ENCODE peak calls at places on chromosomes 1 and 21, in ten cellular contexts. J is left colon, O is NCI-H1092 treated with DMSO at 0.1 percent for 48 hours, D is 8988T, Y is ELF-1, S is osteocyte, G is nucleus accumbens, X is frontal cortex, Q is HuH-7.5, B is NCI-H69. M is an unnamed sample.

GRCh38 chr1:172751668-172752067 is 92.8 kb downstream of the FASLG start:
- DNase-seq in J (no peak), O (no peak), D (no peak), Y (no peak), S (no peak), G (no peak), X (no peak), Q (no peak), B (no peak), M (no peak)

GRCh38 chr1:53080769-53081168 is 18.8 kb downstream of the PODN start:
- DNase-seq in J (no peak), O (no peak), D (no peak), Y (no peak), S (no peak), G (no peak), X (no peak), Q (no peak), B (no peak), M (peak)

GRCh38 chr1:28150125-28150780 is 26.2 kb downstream of the PTAFR start:
- DNase-seq in J (no peak), O (no peak), D (no peak), Y (no peak), S (no peak), G (no peak), X (no peak), Q (no peak), B (no peak), M (no peak)

GRCh38 chr1:157819886-157820285 is at the start of gene FCRL1:
- DNase-seq in J (no peak), O (no peak), D (no peak), Y (no peak), S (no peak), G (no peak), X (no peak), Q (no peak), B (no peak), M (no peak)

GRCh38 chr1:24936688-24937087 is 6.6 kb upstream of the RUNX3 start:
- DNase-seq in J (no peak), O (no peak), D (no peak), Y (no peak), S (no peak), G (no peak), X (no peak), Q (no peak), B (no peak), M (no peak)

GRCh38 chr1:161038523-161039153 is at the start of gene TSTD1:
- DNase-seq in J (peak), O (peak), D (no peak), Y (peak), S (no peak), G (no peak), X (peak), Q (no peak), B (peak), M (peak)

GRCh38 chr1:207810606-207811295 is 58.9 kb downstream of the CD46 start:
- DNase-seq in J (no peak), O (no peak), D (no peak), Y (no peak), S (peak), G (no peak), X (no peak), Q (no peak), B (no peak), M (no peak)

GRCh38 chr21:17848228-17848627 is 29.1 kb upstream of the C21orf91 start:
- DNase-seq in J (peak), O (no peak), D (no peak), Y (no peak), S (no peak), G (no peak), X (no peak), Q (no peak), B (no peak), M (peak)

GRCh38 chr1:154975409-154976205 is 1.1 kb downstream of the CKS1B start:
- DNase-seq in J (peak), O (peak), D (no peak), Y (peak), S (no peak), G (no peak), X (no peak), Q (no peak), B (peak), M (peak)

GRCh38 chr1:33167650-33168447 is 14.0 kb downstream of the TRIM62 start:
- DNase-seq in J (no peak), O (no peak), D (no peak), Y (no peak), S (no peak), G (no peak), X (no peak), Q (no peak), B (no peak), M (no peak)

GRCh38 chr1:24562625-24563024 is 6.7 kb downstream of the NCMAP start:
- DNase-seq in J (peak), O (peak), D (no peak), Y (no peak), S (no peak), G (no peak), X (no peak), Q (no peak), B (peak), M (no peak)

GRCh38 chr1:101131239-101131924 is 105.4 kb upstream of the S1PR1 start:
- DNase-seq in J (no peak), O (no peak), D (no peak), Y (no peak), S (no peak), G (no peak), X (no peak), Q (no peak), B (peak), M (no peak)

GRCh38 chr1:161726631-161727342 is 5.4 kb downstream of the FCRLB start:
- DNase-seq in J (peak), O (peak), D (peak), Y (peak), S (peak), G (peak), X (peak), Q (peak), B (peak), M (peak)

GRCh38 chr1:173094539-173094938 is 43.8 kb upstream of the TNFSF18 start:
- DNase-seq in J (no peak), O (no peak), D (no peak), Y (no peak), S (no peak), G (no peak), X (no peak), Q (no peak), B (no peak), M (no peak)

GRCh38 chr21:42463861-42464515 is 32.0 kb downstream of the RSPH1 start:
- DNase-seq in J (peak), O (no peak), D (no peak), Y (peak), S (no peak), G (no peak), X (no peak), Q (peak), B (peak), M (no peak)

GRCh38 chr1:44621841-44622286 is 52.4 kb downstream of the TMEM53 start:
- DNase-seq in J (no peak), O (no peak), D (no peak), Y (no peak), S (no peak), G (no peak), X (no peak), Q (no peak), B (no peak), M (no peak)

GRCh38 chr1:55209247-55209646 is 5.9 kb downstream of the USP24 start:
- DNase-seq in J (no peak), O (no peak), D (no peak), Y (no peak), S (no peak), G (no peak), X (no peak), Q (no peak), B (peak), M (no peak)

GRCh38 chr1:31739281-31739853 is 24.8 kb downstream of the ADGRB2 start:
- DNase-seq in J (peak), O (no peak), D (no peak), Y (peak), S (no peak), G (no peak), X (no peak), Q (no peak), B (peak), M (peak)

GRCh38 chr1:169160845-169161511 is 54.5 kb downstream of the ATP1B1 start:
- DNase-seq in J (no peak), O (no peak), D (no peak), Y (no peak), S (no peak), G (no peak), X (no peak), Q (no peak), B (no peak), M (no peak)

GRCh38 chr1:14763977-14764376 is 165.5 kb downstream of the KAZN start:
- DNase-seq in J (no peak), O (no peak), D (no peak), Y (peak), S (no peak), G (no peak), X (no peak), Q (no peak), B (no peak), M (no peak)

GRCh38 chr21:34974162-34974981 is 74.7 kb downstream of the RUNX1 start:
- DNase-seq in J (no peak), O (no peak), D (no peak), Y (no peak), S (no peak), G (no peak), X (no peak), Q (no peak), B (no peak), M (no peak)

GRCh38 chr1:211632808-211633522 is 42.5 kb downstream of the NEK2 start:
- DNase-seq in J (peak), O (no peak), D (no peak), Y (no peak), S (no peak), G (no peak), X (no peak), Q (no peak), B (no peak), M (no peak)

GRCh38 chr1:112957133-112957812 is 1.3 kb upstream of the SLC16A1 start:
- DNase-seq in J (peak), O (peak), D (peak), Y (peak), S (no peak), G (no peak), X (peak), Q (peak), B (peak), M (no peak)

GRCh38 chr21:44718571-44718970 is 7.2 kb upstream of the TSPEAR start:
- DNase-seq in J (no peak), O (no peak), D (no peak), Y (peak), S (peak), G (no peak), X (no peak), Q (no peak), B (no peak), M (no peak)

GRCh38 chr1:178484698-178485225 is 12.0 kb downstream of the CLEC20A start:
- DNase-seq in J (no peak), O (no peak), D (no peak), Y (no peak), S (no peak), G (no peak), X (no peak), Q (no peak), B (no peak), M (no peak)

GRCh38 chr1:212454741-212455140 is 22.0 kb downstream of the NENF start:
- DNase-seq in J (no peak), O (no peak), D (no peak), Y (no peak), S (no peak), G (no peak), X (no peak), Q (no peak), B (no peak), M (no peak)

GRCh38 chr1:237470712-237471310 is 419.9 kb downstream of the ZP4 start:
- DNase-seq in J (no peak), O (peak), D (no peak), Y (peak), S (no peak), G (no peak), X (no peak), Q (no peak), B (peak), M (no peak)

GRCh38 chr21:45310446-45310845 is 22.8 kb upstream of the POFUT2 start:
- DNase-seq in J (peak), O (no peak), D (no peak), Y (no peak), S (no peak), G (no peak), X (no peak), Q (no peak), B (no peak), M (peak)

GRCh38 chr1:156767879-156768608 is 709 bp downstream of the PRCC start:
- DNase-seq in J (peak), O (no peak), D (no peak), Y (peak), S (no peak), G (no peak), X (no peak), Q (no peak), B (peak), M (peak)

GRCh38 chr1:236748471-236748870 is 46.6 kb upstream of the MTR start:
- DNase-seq in J (no peak), O (no peak), D (no peak), Y (no peak), S (no peak), G (no peak), X (no peak), Q (peak), B (no peak), M (no peak)

GRCh38 chr1:246063013-246063616 is 444.0 kb downstream of the SMYD3 start:
- DNase-seq in J (no peak), O (no peak), D (no peak), Y (no peak), S (no peak), G (no peak), X (no peak), Q (no peak), B (no peak), M (no peak)

GRCh38 chr1:200302893-200303250 is 107.0 kb downstream of the ZNF281 start:
- DNase-seq in J (no peak), O (peak), D (no peak), Y (peak), S (no peak), G (no peak), X (peak), Q (no peak), B (peak), M (no peak)

GRCh38 chr1:27595597-27595996 is 8.3 kb downstream of the AHDC1 start:
- DNase-seq in J (no peak), O (no peak), D (no peak), Y (no peak), S (no peak), G (no peak), X (no peak), Q (no peak), B (no peak), M (no peak)

GRCh38 chr1:33195560-33195959 is 13.7 kb upstream of the TRIM62 start:
- DNase-seq in J (no peak), O (no peak), D (no peak), Y (no peak), S (no peak), G (no peak), X (no peak), Q (no peak), B (no peak), M (no peak)

GRCh38 chr1:211196880-211197279 is 62.3 kb upstream of the RCOR3 start:
- DNase-seq in J (no peak), O (no peak), D (no peak), Y (no peak), S (no peak), G (no peak), X (no peak), Q (no peak), B (no peak), M (no peak)

GRCh38 chr1:118081387-118081786 is 103.6 kb downstream of the SPAG17 start:
- DNase-seq in J (no peak), O (no peak), D (no peak), Y (peak), S (no peak), G (no peak), X (no peak), Q (no peak), B (no peak), M (no peak)

GRCh38 chr1:167949770-167950169 is 12.9 kb upstream of the MPC2 start:
- DNase-seq in J (no peak), O (no peak), D (no peak), Y (no peak), S (no peak), G (no peak), X (no peak), Q (no peak), B (no peak), M (no peak)

GRCh38 chr21:39519835-39520234 is 68.1 kb downstream of the SH3BGR start:
- DNase-seq in J (no peak), O (no peak), D (no peak), Y (no peak), S (no peak), G (no peak), X (no peak), Q (no peak), B (peak), M (no peak)